ENCODE peak calls at places on chromosomes 7 and 10, in four cellular contexts. M is PC-3, K is right cardiac atrium, E is T-cell. N is an unnamed sample.

GRCh38 chr10:100817268-100817839 is 72.0 kb downstream of the PAX2 start:
- ATAC-seq in K (no peak), M (no peak), E (no peak), N (no peak)

GRCh38 chr10:35535136-35535535 is 70.0 kb upstream of the GJD4 start:
- ATAC-seq in K (no peak), M (no peak), E (no peak), N (no peak)

GRCh38 chr7:33903770-33904679 is 1.3 kb upstream of the BMPER start:
- ATAC-seq in E (no peak), M (no peak), K (peak), N (peak)

GRCh38 chr7:34849163-34849960 is 187.9 kb downstream of the DPY19L1 start:
- ATAC-seq in E (no peak), K (no peak), M (no peak), N (no peak)

GRCh38 chr10:29807407-29807806 is 172.6 kb upstream of the SVIL start:
- ATAC-seq in E (no peak), K (no peak), M (no peak), N (no peak)

GRCh38 chr7:116543664-116544063 is 18.8 kb downstream of the CAV1 start:
- ATAC-seq in M (peak), E (no peak), K (no peak), N (peak)

GRCh38 chr10:132058111-132058745 is 7.5 kb upstream of the JAKMIP3 start:
- ATAC-seq in M (no peak), K (no peak), E (no peak), N (no peak)

GRCh38 chr10:86178401-86179142 is 188.0 kb downstream of the GRID1 start:
- ATAC-seq in M (no peak), K (peak), E (no peak), N (no peak)

GRCh38 chr7:43648725-43649406 is 66.0 kb downstream of the STK17A start:
- ATAC-seq in E (peak), M (peak), K (no peak), N (peak)

GRCh38 chr10:122267849-122268737 is 3.0 kb upstream of the BTBD16 start:
- ATAC-seq in E (peak), K (peak), M (peak), N (peak)

GRCh38 chr10:10821926-10822325 is 195.7 kb upstream of the CELF2 start:
- ATAC-seq in E (no peak), K (no peak), M (no peak), N (no peak)

GRCh38 chr10:111545806-111546205 is 469.0 kb downstream of the ADRA2A start:
- ATAC-seq in E (no peak), K (no peak), M (no peak), N (no peak)

GRCh38 chr10:102001435-102002068 is 54.4 kb downstream of the ARMH3 start:
- ATAC-seq in E (no peak), M (no peak), K (no peak), N (no peak)

GRCh38 chr7:116417593-116418345 is 81.8 kb upstream of the CAV2 start:
- ATAC-seq in M (peak), E (no peak), K (no peak), N (no peak)

GRCh38 chr7:52668435-52668834 is 367.0 kb upstream of the POM121L12 start:
- ATAC-seq in M (no peak), K (no peak), E (no peak), N (no peak)

GRCh38 chr7:135232087-135232486 is 1.6 kb upstream of the STRA8 start:
- ATAC-seq in K (no peak), M (no peak), E (no peak), N (no peak)

GRCh38 chr7:43484678-43485355 is 98.1 kb upstream of the STK17A start:
- ATAC-seq in K (no peak), E (no peak), M (peak), N (no peak)

GRCh38 chr10:24992512-24993133 is 23.3 kb downstream of the ENKUR start:
- ATAC-seq in K (no peak), M (no peak), E (no peak), N (no peak)

N was measured in activated CD4-positive, CD25-positive, alpha-beta regulatory T cell treated with anti-CD3 and anti-CD28 coated beads, Interleukin-2, amount 50 U/mL, for 24 hours.